ENCODE peak calls at places on chromosomes 3 and 15, in nine cellular contexts. Q is right atrium auricular region; G is WERI-Rb-1; K is K562; Z is H7; A is CD8-positive, alpha-beta memory T cell; D is IMR-90; E is fibroblast of lung; Y is neural progenitor cell. V is an unnamed sample. For H3K27me3, the result is how much of the 10 kb centered on the place peaks cover.

GRCh38 chr15:83698294-83698693 is 44.4 kb downstream of the ADAMTSL3 start:
- DNase-seq in Q (no peak), G (no peak), K (no peak), Z (no peak), A (no peak), D (peak), E (no peak), Y (no peak), V (peak)

GRCh38 chr15:66429117-66429516 is 42.4 kb downstream of the MAP2K1 start:
- DNase-seq in Q (no peak), G (no peak), K (no peak), Z (no peak), A (no peak), D (no peak), E (no peak), Y (no peak), V (no peak)

GRCh38 chr3:156693166-156693565 is 18.8 kb downstream of the TIPARP start:
- DNase-seq in Q (no peak), G (no peak), K (no peak), Z (no peak), A (no peak), D (peak), E (peak), Y (no peak), V (no peak)

GRCh38 chr15:60462027-60462426 is 16.9 kb downstream of the ICE2 start:
- DNase-seq in Q (no peak), G (no peak), K (no peak), Z (no peak), A (no peak), D (peak), E (no peak), Y (no peak), V (no peak)

GRCh38 chr3:142981108-142981507 is 17.6 kb upstream of the PAQR9 start:
- DNase-seq in Q (no peak), G (peak), K (no peak), Z (no peak), A (no peak), D (no peak), E (no peak), Y (peak), V (peak)

GRCh38 chr3:12679468-12679867 is 15.6 kb upstream of the RAF1 start:
- DNase-seq in Q (no peak), G (no peak), K (no peak), Z (no peak), A (no peak), D (peak), E (peak), Y (no peak), V (peak)

GRCh38 chr3:33023176-33024136 is 72.0 kb downstream of the CCR4 start:
- DNase-seq in Q (no peak), G (no peak), K (no peak), Z (no peak), A (no peak), D (no peak), E (no peak), Y (no peak), V (no peak)

GRCh38 chr15:35019401-35020327 is 31.6 kb upstream of the ZNF770 start:
- DNase-seq in Q (no peak), G (no peak), K (no peak), Z (peak), A (no peak), D (peak), E (peak), Y (no peak), V (no peak)

GRCh38 chr15:69279636-69280035 is 19.1 kb upstream of the PAQR5 start:
- DNase-seq in Q (no peak), G (no peak), K (no peak), Z (no peak), A (no peak), D (no peak), E (no peak), Y (no peak), V (no peak)

GRCh38 chr15:29774900-29775299 is 47.4 kb downstream of the TJP1 start:
- DNase-seq in Q (no peak), G (no peak), K (no peak), Z (no peak), A (no peak), D (peak), E (peak), Y (no peak), V (no peak)

GRCh38 chr15:77486542-77487478 is 66.1 kb downstream of the HMG20A start:
- DNase-seq in Q (no peak), G (no peak), K (no peak), Z (no peak), A (no peak), D (no peak), E (no peak), Y (no peak), V (no peak)

GRCh38 chr3:14486460-14486859 is 53.7 kb downstream of the GRIP2 start:
- DNase-seq in Q (no peak), G (no peak), K (no peak), Z (no peak), A (no peak), D (no peak), E (no peak), Y (no peak), V (no peak)

GRCh38 chr15:46316024-46316423 is 681.2 kb downstream of the SQOR start:
- DNase-seq in Q (no peak), G (no peak), K (no peak), Z (no peak), A (no peak), D (no peak), E (no peak), Y (no peak), V (no peak)

GRCh38 chr3:194573680-194574437 is 59.4 kb downstream of the TMEM44 start:
- DNase-seq in Q (no peak), G (peak), K (peak), Z (peak), A (no peak), D (peak), E (peak), Y (peak), V (peak)

GRCh38 chr15:49227602-49228001 is 57.6 kb downstream of the GALK2 start:
- DNase-seq in Q (no peak), G (no peak), K (no peak), Z (no peak), A (no peak), D (no peak), E (no peak), Y (no peak), V (no peak)

GRCh38 chr15:65829150-65829764 is 37.2 kb upstream of the DENND4A start:
- DNase-seq in Q (no peak), G (peak), K (peak), Z (no peak), A (no peak), D (peak), E (peak), Y (peak), V (peak)

GRCh38 chr3:141260131-141260927 is 28.7 kb downstream of the PXYLP1 start:
- DNase-seq in Q (no peak), G (no peak), K (no peak), Z (no peak), A (no peak), D (no peak), E (no peak), Y (peak), V (no peak)

GRCh38 chr3:8962226-8962861 is 928 bp downstream of the RAD18 start:
- DNase-seq in Q (no peak), G (no peak), K (no peak), Z (no peak), A (no peak), D (peak), E (peak), Y (no peak), V (peak)

GRCh38 chr3:31275583-31275982 is 257.1 kb upstream of the STT3B start:
- DNase-seq in Q (no peak), G (no peak), K (no peak), Z (no peak), A (no peak), D (no peak), E (no peak), Y (no peak), V (no peak)

GRCh38 chr3:9787714-9788113 is 4.6 kb downstream of the TADA3 start:
- DNase-seq in Q (no peak), G (no peak), K (no peak), Z (no peak), A (no peak), D (peak), E (peak), Y (no peak), V (no peak)

GRCh38 chr3:152211655-152212054 is 57.1 kb upstream of the MBNL1 start:
- DNase-seq in Q (no peak), G (no peak), K (no peak), Z (no peak), A (no peak), D (peak), E (no peak), Y (no peak), V (no peak)

GRCh38 chr15:65953622-65954021 is 84.3 kb downstream of the RAB11A start:
- DNase-seq in Q (no peak), G (no peak), K (no peak), Z (no peak), A (no peak), D (no peak), E (no peak), Y (no peak), V (no peak)

GRCh38 chr15:72481015-72481659 is 7.0 kb downstream of the ARIH1 start:
- DNase-seq in Q (no peak), G (no peak), K (no peak), Z (no peak), A (no peak), D (no peak), E (no peak), Y (no peak), V (no peak)
- H3K27me3 ChIP-seq in Q (under half), G (under half), K (under half), Z (under half), A (under half), D (under half), E (under half), Y (under half), V (under half)

GRCh38 chr3:184381261-184382224 is 1.7 kb downstream of the CHRD start:
- DNase-seq in Q (peak), G (no peak), K (no peak), Z (peak), A (no peak), D (no peak), E (no peak), Y (peak), V (no peak)
- H3K27me3 ChIP-seq in Q (under half), G (under half), K (under half), Z (under half), A (under half), D (half or more), E (under half), Y (under half), V (under half)

GRCh38 chr3:196322-197153 is at the start of gene CHL1:
- DNase-seq in Q (no peak), G (peak), K (no peak), Z (peak), A (no peak), D (no peak), E (no peak), Y (peak), V (no peak)
- H3K27me3 ChIP-seq in Q (under half), G (under half), K (under half), Z (half or more), A (under half), D (under half), E (under half), Y (half or more), V (under half)

DNA sequence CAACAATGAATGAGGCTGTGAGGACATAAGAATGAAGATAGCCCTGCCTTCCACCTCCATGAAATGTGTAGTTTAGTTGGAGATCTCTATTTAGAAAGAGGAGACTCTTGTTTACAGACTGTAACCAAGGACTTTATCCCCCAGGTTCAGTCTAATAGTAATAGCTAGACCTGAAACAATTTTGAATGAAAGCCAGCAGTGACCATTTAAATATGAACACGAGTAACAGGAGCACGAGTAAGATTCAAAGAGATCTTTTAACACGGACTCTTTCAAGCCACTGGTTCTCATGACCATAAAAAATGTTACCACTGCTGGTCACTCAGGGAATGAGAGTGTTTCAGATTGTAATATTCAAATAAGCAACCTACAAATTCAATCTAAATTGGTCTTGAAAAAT is 123.1 kb downstream of the FMN1 start:
- DNase-seq in Q (no peak), G (no peak), K (no peak), Z (no peak), A (no peak), D (peak), E (no peak), Y (no peak), V (no peak)
- H3K27me3 ChIP-seq in Q (under half), G (under half), K (under half), Z (under half), A (under half), D (under half), E (under half), Y (under half), V (under half)

GRCh38 chr3:183108002-183108449 is 8.7 kb upstream of the MCCC1 start:
- DNase-seq in Q (no peak), G (no peak), K (no peak), Z (no peak), A (no peak), D (peak), E (peak), Y (no peak), V (peak)
- H3K27me3 ChIP-seq in Q (under half), G (under half), K (under half), Z (under half), A (under half), D (under half), E (under half), Y (under half), V (under half)

GRCh38 chr15:42373274-42373673 is 14.0 kb downstream of the CAPN3 start:
- DNase-seq in Q (no peak), G (no peak), K (no peak), Z (no peak), A (no peak), D (no peak), E (no peak), Y (no peak), V (no peak)

GRCh38 chr15:42375252-42375651 is 16.0 kb downstream of the CAPN3 start:
- DNase-seq in Q (no peak), G (no peak), K (no peak), Z (no peak), A (no peak), D (no peak), E (no peak), Y (no peak), V (no peak)

GRCh38 chr15:42375941-42376340 is 16.6 kb downstream of the CAPN3 start:
- DNase-seq in Q (no peak), G (no peak), K (no peak), Z (no peak), A (no peak), D (no peak), E (no peak), Y (no peak), V (no peak)

GRCh38 chr15:42374810-42375209 is 15.5 kb downstream of the CAPN3 start:
- DNase-seq in Q (no peak), G (no peak), K (no peak), Z (no peak), A (no peak), D (no peak), E (no peak), Y (no peak), V (no peak)

GRCh38 chr15:42373936-42374335 is 14.6 kb downstream of the CAPN3 start:
- DNase-seq in Q (no peak), G (no peak), K (no peak), Z (no peak), A (no peak), D (no peak), E (no peak), Y (no peak), V (no peak)
- H3K27me3 ChIP-seq in Q (under half), G (under half), K (under half), Z (half or more), A (under half), D (under half), E (under half), Y (under half), V (under half)

GRCh38 chr15:75785771-75786563 is 57.3 kb upstream of the UBE2Q2 start:
- DNase-seq in Q (no peak), G (peak), K (peak), Z (peak), A (peak), D (no peak), E (peak), Y (peak), V (no peak)
- H3K27me3 ChIP-seq in Q (under half), G (under half), K (under half), Z (under half), A (under half), D (half or more), E (under half), Y (under half), V (under half)